ENCODE peak calls at places on chromosome 14, in four cellular contexts. Z is LoVo, E is tibial nerve, Y is T1000. G is an unnamed sample.

GRCh38 chr14:91870001-91870400 is 2.7 kb upstream of the TC2N start:
- DNase-seq in Z (no peak), E (no peak), Y (no peak), G (peak)

GRCh38 chr14:75697371-75697770 is 36.3 kb downstream of the TTLL5 start:
- DNase-seq in Z (no peak), E (no peak), Y (no peak), G (no peak)

GRCh38 chr14:72479471-72479931 is 414.4 kb downstream of the DPF3 start:
- DNase-seq in Z (no peak), E (no peak), Y (no peak), G (no peak)

GRCh38 chr14:54194501-54194900 is 202.3 kb upstream of the CDKN3 start:
- DNase-seq in Z (no peak), E (no peak), Y (no peak), G (no peak)

GRCh38 chr14:69693145-69693544 is 73.8 kb upstream of the SRSF5 start:
- DNase-seq in Z (no peak), E (no peak), Y (no peak), G (peak)

GRCh38 chr14:81169711-81170103 is 51.1 kb downstream of the GTF2A1 start:
- DNase-seq in Z (no peak), E (peak), Y (no peak), G (peak)

GRCh38 chr14:101885254-101885576 is 79.2 kb upstream of the DYNC1H1 start:
- DNase-seq in Z (no peak), E (no peak), Y (no peak), G (no peak)

GRCh38 chr14:53004976-53005375 is 54.1 kb upstream of the FERMT2 start:
- DNase-seq in Z (no peak), E (no peak), Y (no peak), G (no peak)

GRCh38 chr14:61140872-61141271 is 140.3 kb downstream of the TMEM30B start:
- DNase-seq in Z (no peak), E (no peak), Y (peak), G (no peak)

GRCh38 chr14:89658977-89659670 is 242.1 kb upstream of the FOXN3 start:
- DNase-seq in Z (no peak), E (no peak), Y (no peak), G (no peak)

GRCh38 chr14:28571636-28572035 is 195.0 kb upstream of the FOXG1 start:
- DNase-seq in Z (no peak), E (no peak), Y (no peak), G (no peak)

GRCh38 chr14:20516921-20517320 is 11.6 kb downstream of the RNASE10 start:
- DNase-seq in Z (no peak), E (no peak), Y (no peak), G (no peak)

GRCh38 chr14:100584056-100585031 is 2.9 kb downstream of the BEGAIN start:
- DNase-seq in Z (no peak), E (no peak), Y (no peak), G (peak)

GRCh38 chr14:92914087-92914656 is 8.8 kb upstream of the CHGA start:
- DNase-seq in Z (peak), E (no peak), Y (no peak), G (no peak)

GRCh38 chr14:99649219-99649618 is 4.3 kb downstream of the HHIPL1 start:
- DNase-seq in Z (no peak), E (no peak), Y (no peak), G (no peak)

GRCh38 chr14:60684203-60684602 is 34.9 kb upstream of the SIX1 start:
- DNase-seq in Z (no peak), E (no peak), Y (peak), G (no peak)

GRCh38 chr14:59190372-59190771 is 1.9 kb downstream of the DAAM1 start:
- DNase-seq in Z (no peak), E (no peak), Y (no peak), G (no peak)

GRCh38 chr14:32744811-32745445 is 193.8 kb upstream of the NPAS3 start:
- DNase-seq in Z (no peak), E (no peak), Y (no peak), G (no peak)

GRCh38 chr14:99581371-99581770 is 22.6 kb downstream of the CCDC85C start:
- DNase-seq in Z (no peak), E (no peak), Y (no peak), G (no peak)

GRCh38 chr14:101109981-101110728 is 206.6 kb upstream of the RTL1 start:
- DNase-seq in Z (no peak), E (no peak), Y (no peak), G (no peak)

GRCh38 chr14:22375321-22375930 is 213.6 kb downstream of the DAD1 start:
- DNase-seq in Z (peak), E (no peak), Y (no peak), G (peak)

GRCh38 chr14:66507181-66507721 is 696 bp upstream of the GPHN start:
- DNase-seq in Z (peak), E (no peak), Y (peak), G (no peak)

GRCh38 chr14:54815016-54815415 is 87.6 kb downstream of the GCH1 start:
- DNase-seq in Z (no peak), E (no peak), Y (no peak), G (no peak)

GRCh38 chr14:49306152-49306751 is 279.9 kb downstream of the RPS29 start:
- DNase-seq in Z (peak), E (no peak), Y (no peak), G (peak)

GRCh38 chr14:52318057-52318456 is 3.9 kb downstream of the PTGER2 start:
- DNase-seq in Z (no peak), E (no peak), Y (no peak), G (peak)

GRCh38 chr14:102421366-102422057 is 58.8 kb downstream of the TECPR2 start:
- DNase-seq in Z (no peak), E (no peak), Y (no peak), G (no peak)

GRCh38 chr14:99774526-99775307 is 18.5 kb upstream of the EML1 start:
- DNase-seq in Z (no peak), E (no peak), Y (no peak), G (no peak)

GRCh38 chr14:70555890-70556289 is 21.1 kb upstream of the ADAM20 start:
- DNase-seq in Z (peak), E (no peak), Y (no peak), G (peak)

GRCh38 chr14:70906785-70907171 is 481 bp upstream of the PCNX1 start:
- DNase-seq in Z (no peak), E (no peak), Y (no peak), G (no peak)

GRCh38 chr14:76975865-76976622 is 52.5 kb downstream of the IRF2BPL start:
- DNase-seq in Z (no peak), E (no peak), Y (no peak), G (no peak)

GRCh38 chr14:64636208-64636979 is 67.8 kb upstream of the PLEKHG3 start:
- DNase-seq in Z (peak), E (peak), Y (peak), G (peak)

GRCh38 chr14:74015965-74016364 is 3.1 kb downstream of the ENTPD5 start:
- DNase-seq in Z (no peak), E (no peak), Y (no peak), G (no peak)

GRCh38 chr14:21087294-21088091 is 11.0 kb downstream of the ZNF219 start:
- DNase-seq in Z (no peak), E (no peak), Y (peak), G (peak)

GRCh38 chr14:97866664-97867063 is 1069.5 kb downstream of the VRK1 start:
- DNase-seq in Z (no peak), E (no peak), Y (no peak), G (no peak)

GRCh38 chr14:91303091-91303923 is 58.8 kb upstream of the GPR68 start:
- DNase-seq in Z (no peak), E (no peak), Y (no peak), G (peak)

G was measured in small intestine.